ENCODE peak calls at places on chromosomes 6 and 20, in nine cellular contexts. C, E, V, U, S, G, I, P and T are unnamed samples.

GRCh38 chr20:24064915-24065314 is 76.3 kb upstream of the GGTLC1 start:
- DNase-seq in S (no peak), C (no peak), G (no peak), V (no peak), I (no peak), P (no peak), U (no peak), E (no peak), T (no peak)

GRCh38 chr6:3813150-3813780 is 35.9 kb upstream of the FAM50B start:
- DNase-seq in G (no peak), V (no peak), E (peak; percentile 82), C (peak; percentile 54), P (no peak), I (no peak), U (no peak), S (peak; percentile 54), T (no peak)

GRCh38 chr6:4421837-4422236 is 286.5 kb upstream of the ECI2 start:
- DNase-seq in I (no peak), U (no peak), C (no peak), G (no peak), P (no peak), V (no peak), S (no peak), E (no peak), T (no peak)

GRCh38 chr6:114638346-114638745 is 295.5 kb upstream of the HS3ST5 start:
- DNase-seq in E (no peak), G (no peak), V (no peak), S (no peak), I (no peak), U (no peak), C (no peak), P (no peak), T (no peak)

GRCh38 chr6:56772737-56773184 is 130.1 kb upstream of the DST start:
- DNase-seq in G (peak; percentile 31), P (no peak), V (no peak), U (no peak), S (no peak), E (no peak), I (no peak), C (peak; percentile 65), T (no peak)

GRCh38 chr6:75377386-75377785 is 92.8 kb upstream of the TMEM30A start:
- DNase-seq in C (no peak), G (no peak), E (no peak), P (peak; percentile 6), S (no peak), V (no peak), U (no peak), I (peak; percentile 5), T (no peak)

GRCh38 chr6:129842881-129843409 is 18.2 kb downstream of the TMEM244 start:
- DNase-seq in G (no peak), C (no peak), S (no peak), U (no peak), V (no peak), E (no peak), I (no peak), P (no peak), T (no peak)

GRCh38 chr20:53263554-53264438 is 291.6 kb downstream of the TSHZ2 start:
- DNase-seq in I (no peak), S (no peak), C (no peak), V (no peak), G (no peak), U (no peak), E (no peak), P (no peak), T (no peak)

GRCh38 chr20:57484772-57485171 is 40.2 kb downstream of the CTCFL start:
- DNase-seq in V (no peak), C (no peak), S (no peak), E (no peak), P (no peak), G (no peak), I (no peak), U (no peak), T (no peak)

GRCh38 chr6:168278904-168279303 is 40.7 kb downstream of the DACT2 start:
- DNase-seq in U (no peak), I (no peak), E (no peak), C (no peak), S (no peak), G (no peak), P (no peak), V (no peak), T (no peak)

GRCh38 chr20:4159765-4160490 is 144.6 kb upstream of the RNF24 start:
- DNase-seq in V (no peak), C (no peak), G (no peak), I (no peak), E (no peak), S (no peak), U (no peak), P (no peak), T (no peak)

GRCh38 chr6:170018422-170019258 is 267.2 kb downstream of the ERMARD start:
- DNase-seq in G (no peak), V (no peak), I (no peak), E (no peak), S (no peak), U (no peak), C (no peak), P (no peak), T (no peak)

GRCh38 chr6:79756496-79756895 is 125.4 kb downstream of the SH3BGRL2 start:
- DNase-seq in S (no peak), P (no peak), C (no peak), V (no peak), E (no peak), U (no peak), I (no peak), G (no peak), T (no peak)

GRCh38 chr20:3670511-3670910 is 7.3 kb upstream of the GFRA4 start:
- DNase-seq in U (no peak), C (no peak), S (no peak), I (peak; percentile 27), G (no peak), V (no peak), P (no peak), E (no peak), T (no peak)

GRCh38 chr6:27757307-27757706 is 154.9 kb downstream of the OR2B2 start:
- DNase-seq in P (no peak), U (no peak), E (no peak), I (peak; percentile 34), C (peak; percentile 60), G (no peak), V (peak; percentile 50), S (peak; percentile 43), T (no peak)

GRCh38 chr6:159151266-159151855 is 17.8 kb upstream of the FNDC1 start:
- DNase-seq in P (peak; percentile 5), E (peak; percentile 56), U (peak; percentile 51), I (peak; percentile 22), V (no peak), S (peak; percentile 71), C (peak; percentile 58), G (no peak), T (peak; percentile 54)

GRCh38 chr6:150086026-150086425 is 17.1 kb upstream of the ULBP3 start:
- DNase-seq in C (no peak), P (no peak), I (no peak), G (no peak), U (no peak), S (no peak), E (no peak), V (no peak), T (no peak)

GRCh38 chr6:82741325-82741995 is 324.2 kb downstream of the UBE3D start:
- DNase-seq in U (no peak), I (no peak), V (no peak), E (no peak), S (no peak), C (no peak), P (no peak), G (no peak), T (no peak)

GRCh38 chr6:12594541-12594893 is 122.0 kb upstream of the PHACTR1 start:
- DNase-seq in U (no peak), G (no peak), P (no peak), S (no peak), V (no peak), C (peak; percentile 23), I (no peak), E (no peak), T (no peak)

GRCh38 chr6:31352497-31353368 is 4.2 kb downstream of the HLA-B start:
- DNase-seq in P (no peak), S (no peak), C (peak; percentile 48), G (no peak), U (no peak), V (no peak), I (no peak), E (no peak), T (no peak)

GRCh38 chr6:106997392-106998257 is 23.1 kb upstream of the CD24 start:
- DNase-seq in P (peak; percentile 70), U (peak; percentile 47), E (peak; percentile 33), V (peak; percentile 31), G (no peak), C (peak; percentile 79), S (peak; percentile 73), I (peak; percentile 40), T (peak; percentile 62)

GRCh38 chr6:137120748-137121147 is 52.7 kb downstream of the IL22RA2 start:
- DNase-seq in E (no peak), U (no peak), P (no peak), I (no peak), G (no peak), S (no peak), V (no peak), C (no peak), T (no peak)

GRCh38 chr6:142746524-142746923 is 198.5 kb downstream of the HIVEP2 start:
- DNase-seq in P (no peak), C (peak; percentile 57), U (no peak), G (no peak), I (no peak), S (peak; percentile 36), V (no peak), E (no peak), T (peak; percentile 15)

GRCh38 chr6:74645108-74645849 is 560.6 kb downstream of the COL12A1 start:
- DNase-seq in I (no peak), U (no peak), V (no peak), E (no peak), S (no peak), P (no peak), G (no peak), C (no peak), T (no peak)

GRCh38 chr20:1664911-1665310 is 7.3 kb upstream of the SIRPG start:
- DNase-seq in G (no peak), U (no peak), V (peak; percentile 44), P (no peak), S (no peak), I (no peak), E (no peak), C (peak; percentile 21), T (no peak)

GRCh38 chr6:37783025-37783825 is 36.3 kb upstream of the ZFAND3 start:
- DNase-seq in P (no peak), U (no peak), C (no peak), E (no peak), I (peak; percentile 15), S (peak; percentile 37), V (no peak), G (no peak), T (peak; percentile 85)

GRCh38 chr6:34319471-34319885 is 70.7 kb upstream of the SMIM29 start:
- DNase-seq in G (no peak), U (no peak), P (no peak), V (no peak), I (no peak), E (peak; percentile 21), C (no peak), S (no peak), T (no peak)

GRCh38 chr6:38776515-38776914 is 61.4 kb downstream of the DNAH8 start:
- DNase-seq in C (no peak), S (no peak), V (no peak), E (peak; percentile 50), I (no peak), P (no peak), U (no peak), G (no peak), T (no peak)

GRCh38 chr20:56247954-56248782 is at the start of gene MC3R:
- DNase-seq in C (peak; percentile 65), G (no peak), U (peak; percentile 35), V (peak; percentile 22), S (no peak), I (peak; percentile 39), P (no peak), E (peak; percentile 75), T (peak; percentile 56)

GRCh38 chr6:72639920-72640621 is 18.2 kb downstream of the KCNQ5 start:
- DNase-seq in C (no peak), P (no peak), U (no peak), I (no peak), S (no peak), G (no peak), V (no peak), E (no peak), T (no peak)

GRCh38 chr6:52925919-52926792 is 16.7 kb upstream of the GSTA3 start:
- DNase-seq in G (no peak), S (no peak), U (no peak), C (no peak), P (no peak), V (no peak), E (no peak), I (no peak), T (no peak)